ENCODE peak calls at places on chromosomes 2 and 18, in five cellular contexts. One of them, this sample, is unnamed.

GRCh38 chr2:70043252-70043875 is 43.9 kb upstream of the PCBP1 start:
- DNase-seq in pancreas: no peak
- DNase-seq in kidney: no peak
- DNase-seq in psoas muscle: no peak
- DNase-seq in suprapubic skin: peak; percentile 62
- DNase-seq in this sample: peak; percentile 63

GRCh38 chr2:230128943-230129342 is 60.2 kb upstream of the SLC16A14 start:
- DNase-seq in pancreas: no peak
- DNase-seq in kidney: no peak
- DNase-seq in psoas muscle: no peak
- DNase-seq in suprapubic skin: no peak
- DNase-seq in this sample: no peak

GRCh38 chr2:238097988-238098853 is 1.9 kb upstream of the ESPNL start:
- DNase-seq in pancreas: peak; percentile 82
- DNase-seq in kidney: peak; percentile 66
- DNase-seq in psoas muscle: peak; percentile 52
- DNase-seq in suprapubic skin: peak; percentile 74
- DNase-seq in this sample: no peak

GRCh38 chr18:59996370-59996966 is 96.7 kb downstream of the PMAIP1 start:
- DNase-seq in pancreas: no peak
- DNase-seq in kidney: no peak
- DNase-seq in psoas muscle: no peak
- DNase-seq in suprapubic skin: no peak
- DNase-seq in this sample: peak; percentile 39

GRCh38 chr18:32930695-32931301 is 158.0 kb upstream of the KLHL14 start:
- DNase-seq in pancreas: no peak
- DNase-seq in kidney: no peak
- DNase-seq in psoas muscle: no peak
- DNase-seq in suprapubic skin: no peak
- DNase-seq in this sample: no peak

GRCh38 chr18:45464619-45465018 is 150.7 kb upstream of the SLC14A2 start:
- DNase-seq in pancreas: no peak
- DNase-seq in kidney: no peak
- DNase-seq in psoas muscle: no peak
- DNase-seq in suprapubic skin: no peak
- DNase-seq in this sample: no peak

GRCh38 chr2:226652388-226652787 is 147.2 kb downstream of the IRS1 start:
- DNase-seq in pancreas: no peak
- DNase-seq in kidney: no peak
- DNase-seq in psoas muscle: no peak
- DNase-seq in suprapubic skin: no peak
- DNase-seq in this sample: no peak

GRCh38 chr18:9996104-9996503 is 82.3 kb downstream of the VAPA start:
- DNase-seq in pancreas: no peak
- DNase-seq in kidney: no peak
- DNase-seq in psoas muscle: no peak
- DNase-seq in suprapubic skin: no peak
- DNase-seq in this sample: no peak

GRCh38 chr2:67503066-67503795 is 106.1 kb downstream of the ETAA1 start:
- DNase-seq in pancreas: no peak
- DNase-seq in kidney: no peak
- DNase-seq in psoas muscle: no peak
- DNase-seq in suprapubic skin: no peak
- DNase-seq in this sample: no peak

GRCh38 chr18:9513971-9514512 is 38.7 kb downstream of the RALBP1 start:
- DNase-seq in pancreas: no peak
- DNase-seq in kidney: no peak
- DNase-seq in psoas muscle: no peak
- DNase-seq in suprapubic skin: no peak
- DNase-seq in this sample: no peak

GRCh38 chr18:23626451-23627279 is 36.0 kb downstream of the ANKRD29 start:
- DNase-seq in pancreas: no peak
- DNase-seq in kidney: no peak
- DNase-seq in psoas muscle: no peak
- DNase-seq in suprapubic skin: no peak
- DNase-seq in this sample: no peak

GRCh38 chr2:8679827-8680731 is 1.8 kb upstream of the ID2 start:
- DNase-seq in pancreas: peak; percentile 87
- DNase-seq in kidney: peak; percentile 95
- DNase-seq in psoas muscle: no peak
- DNase-seq in suprapubic skin: no peak
- DNase-seq in this sample: peak; percentile 65

GRCh38 chr2:132779206-132779605 is 109.2 kb upstream of the LYPD1 start:
- DNase-seq in pancreas: no peak
- DNase-seq in kidney: no peak
- DNase-seq in psoas muscle: no peak
- DNase-seq in suprapubic skin: no peak
- DNase-seq in this sample: no peak

GRCh38 chr2:84527137-84528129 is 11.1 kb downstream of the DNAH6 start:
- DNase-seq in pancreas: no peak
- DNase-seq in kidney: no peak
- DNase-seq in psoas muscle: no peak
- DNase-seq in suprapubic skin: no peak
- DNase-seq in this sample: no peak

GRCh38 chr2:190023860-190024259 is 38.7 kb downstream of the MSTN start:
- DNase-seq in pancreas: no peak
- DNase-seq in kidney: no peak
- DNase-seq in psoas muscle: no peak
- DNase-seq in suprapubic skin: no peak
- DNase-seq in this sample: no peak

GRCh38 chr2:231606941-231607340 is 14.3 kb downstream of the TEX44 start:
- DNase-seq in pancreas: no peak
- DNase-seq in kidney: no peak
- DNase-seq in psoas muscle: no peak
- DNase-seq in suprapubic skin: no peak
- DNase-seq in this sample: no peak

GRCh38 chr18:74505776-74506175 is 9.6 kb downstream of the CNDP2 start:
- DNase-seq in pancreas: no peak
- DNase-seq in kidney: peak; percentile 54
- DNase-seq in psoas muscle: no peak
- DNase-seq in suprapubic skin: no peak
- DNase-seq in this sample: no peak

GRCh38 chr2:71530246-71530986 is 77.1 kb downstream of the DYSF start:
- DNase-seq in pancreas: no peak
- DNase-seq in kidney: no peak
- DNase-seq in psoas muscle: no peak
- DNase-seq in suprapubic skin: no peak
- DNase-seq in this sample: no peak

GRCh38 chr2:40823465-40823864 is 371.6 kb upstream of the SLC8A1 start:
- DNase-seq in pancreas: no peak
- DNase-seq in kidney: no peak
- DNase-seq in psoas muscle: no peak
- DNase-seq in suprapubic skin: no peak
- DNase-seq in this sample: no peak

GRCh38 chr2:40827371-40827770 is 375.5 kb upstream of the SLC8A1 start:
- DNase-seq in pancreas: no peak
- DNase-seq in kidney: no peak
- DNase-seq in psoas muscle: no peak
- DNase-seq in suprapubic skin: no peak
- DNase-seq in this sample: no peak

GRCh38 chr2:40820319-40820718 is 368.4 kb upstream of the SLC8A1 start:
- DNase-seq in pancreas: no peak
- DNase-seq in kidney: no peak
- DNase-seq in psoas muscle: no peak
- DNase-seq in suprapubic skin: no peak
- DNase-seq in this sample: no peak

DNA sequence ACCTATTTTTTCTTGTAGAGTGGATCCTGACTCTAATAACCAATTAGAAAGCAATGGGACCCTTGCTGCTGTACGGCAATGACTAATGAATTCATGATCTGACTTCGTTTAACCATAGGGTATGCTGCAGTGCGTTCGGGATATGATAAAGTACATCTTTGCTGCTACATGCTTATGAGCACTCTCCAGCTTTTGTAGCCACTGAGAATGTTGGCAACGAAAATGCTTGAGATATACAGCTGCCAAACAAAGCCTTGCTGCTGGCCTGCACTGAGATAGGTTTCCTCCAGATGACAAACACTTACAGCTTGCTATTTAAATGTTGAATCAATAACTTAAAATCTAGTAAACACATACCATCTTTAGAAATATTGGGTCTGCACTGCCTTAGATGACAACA is 372.4 kb upstream of the SLC8A1 start:
- DNase-seq in pancreas: no peak
- DNase-seq in kidney: no peak
- DNase-seq in psoas muscle: no peak
- DNase-seq in suprapubic skin: no peak
- DNase-seq in this sample: no peak
- H3K27ac ChIP-seq in pancreas: no peak overlapping the region
- H3K27ac ChIP-seq in kidney: no peak overlapping the region
- H3K27ac ChIP-seq in psoas muscle: no peak overlapping the region
- H3K27ac ChIP-seq in suprapubic skin: no peak overlapping the region
- H3K27ac ChIP-seq in this sample: no peak overlapping the region

GRCh38 chr2:60519259-60519863 is 34.1 kb downstream of the BCL11A start:
- DNase-seq in pancreas: no peak
- DNase-seq in kidney: no peak
- DNase-seq in psoas muscle: no peak
- DNase-seq in suprapubic skin: no peak
- DNase-seq in this sample: no peak

GRCh38 chr2:60522462-60522861 is 31.0 kb downstream of the BCL11A start:
- DNase-seq in pancreas: no peak
- DNase-seq in kidney: no peak
- DNase-seq in psoas muscle: no peak
- DNase-seq in suprapubic skin: no peak
- DNase-seq in this sample: no peak

GRCh38 chr2:60520477-60520876 is 33.0 kb downstream of the BCL11A start:
- DNase-seq in pancreas: no peak
- DNase-seq in kidney: no peak
- DNase-seq in psoas muscle: no peak
- DNase-seq in suprapubic skin: no peak
- DNase-seq in this sample: no peak

GRCh38 chr2:60518567-60518966 is 34.9 kb downstream of the BCL11A start:
- DNase-seq in pancreas: no peak
- DNase-seq in kidney: no peak
- DNase-seq in psoas muscle: no peak
- DNase-seq in suprapubic skin: no peak
- DNase-seq in this sample: no peak

GRCh38 chr2:60520917-60521539 is 32.4 kb downstream of the BCL11A start:
- DNase-seq in pancreas: no peak
- DNase-seq in kidney: no peak
- DNase-seq in psoas muscle: no peak
- DNase-seq in suprapubic skin: no peak
- DNase-seq in this sample: no peak
- H3K4me1 ChIP-seq in pancreas: peaks cover 7% of the 10 kb centered on the region
- H3K4me1 ChIP-seq in kidney: no peaks in the 10 kb centered on the region
- H3K4me1 ChIP-seq in psoas muscle: no peaks in the 10 kb centered on the region
- H3K4me1 ChIP-seq in suprapubic skin: peaks cover 10% of the 10 kb centered on the region
- H3K4me1 ChIP-seq in this sample: no peaks in the 10 kb centered on the region

GRCh38 chr2:176088937-176089842 is 3.3 kb upstream of the HOXD13 start:
- DNase-seq in pancreas: no peak
- DNase-seq in kidney: no peak
- DNase-seq in psoas muscle: no peak
- DNase-seq in suprapubic skin: no peak
- DNase-seq in this sample: no peak

GRCh38 chr2:176085861-176086771 is 2.4 kb upstream of the EVX2 start:
- DNase-seq in pancreas: peak; percentile 67
- DNase-seq in kidney: no peak
- DNase-seq in psoas muscle: no peak
- DNase-seq in suprapubic skin: no peak
- DNase-seq in this sample: no peak

GRCh38 chr2:176089843-176090395 is 2.6 kb upstream of the HOXD13 start:
- DNase-seq in pancreas: no peak
- DNase-seq in kidney: no peak
- DNase-seq in psoas muscle: no peak
- DNase-seq in suprapubic skin: no peak
- DNase-seq in this sample: no peak

GRCh38 chr2:176087330-176088047 is 3.7 kb upstream of the EVX2 start:
- DNase-seq in pancreas: no peak
- DNase-seq in kidney: no peak
- DNase-seq in psoas muscle: no peak
- DNase-seq in suprapubic skin: no peak
- DNase-seq in this sample: no peak

GRCh38 chr2:176088048-176088936 is 4.2 kb upstream of the HOXD13 start:
- DNase-seq in pancreas: peak; percentile 87
- DNase-seq in kidney: peak; percentile 79
- DNase-seq in psoas muscle: peak; percentile 57
- DNase-seq in suprapubic skin: no peak
- DNase-seq in this sample: no peak
- TF ChIP-seq CTCF in pancreas: peak; percentile 74
- TF ChIP-seq CTCF in kidney: peak; percentile 67
- TF ChIP-seq CTCF in psoas muscle: peak; percentile 79
- TF ChIP-seq CTCF in suprapubic skin: no peak
- TF ChIP-seq CTCF in this sample: peak; percentile 47

DNA sequence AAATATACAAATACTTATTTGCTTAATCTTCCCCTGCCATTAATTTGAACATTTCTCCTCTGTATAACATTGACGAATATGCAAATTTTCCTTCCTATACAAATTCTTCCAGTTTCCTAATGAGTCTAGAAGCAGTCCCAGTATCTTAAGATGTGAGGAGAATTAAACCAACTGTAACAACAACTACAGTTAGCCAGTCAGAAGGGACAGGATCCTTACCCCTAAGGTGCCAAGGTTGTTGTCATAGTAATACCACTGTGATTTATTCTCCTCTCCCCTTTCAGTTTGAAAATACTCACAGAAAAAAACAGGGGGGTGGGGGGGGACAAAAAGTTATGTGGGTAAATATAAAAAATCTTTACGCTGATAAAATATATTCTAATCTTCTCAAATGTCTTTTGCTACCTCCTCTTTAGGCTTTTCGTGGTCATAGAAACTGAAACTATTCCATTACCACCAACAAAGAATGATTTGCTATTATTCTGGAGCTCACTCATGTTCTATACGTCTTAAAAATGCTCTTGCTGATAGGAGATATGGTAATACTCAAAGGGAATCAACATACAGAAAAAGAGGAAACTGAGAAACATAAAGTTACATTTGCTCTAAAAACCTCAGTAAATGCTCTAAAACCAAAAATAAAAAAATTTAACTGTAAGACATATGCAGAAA is 107.6 kb downstream of the MEMO1 start:
- DNase-seq in pancreas: no peak
- DNase-seq in kidney: no peak
- DNase-seq in psoas muscle: no peak
- DNase-seq in suprapubic skin: no peak
- DNase-seq in this sample: no peak
- H3K27ac ChIP-seq in pancreas: no peak overlapping the region
- H3K27ac ChIP-seq in kidney: no peak overlapping the region
- H3K27ac ChIP-seq in psoas muscle: no peak overlapping the region
- H3K27ac ChIP-seq in suprapubic skin: no peak overlapping the region
- H3K27ac ChIP-seq in this sample: no peak overlapping the region

GRCh38 chr18:55427951-55428350 is 160.0 kb downstream of the TCF4 start:
- DNase-seq in pancreas: no peak
- DNase-seq in kidney: no peak
- DNase-seq in psoas muscle: no peak
- DNase-seq in suprapubic skin: no peak
- DNase-seq in this sample: no peak
- H3K4me1 ChIP-seq in pancreas: no peaks in the 10 kb centered on the region
- H3K4me1 ChIP-seq in kidney: no peaks in the 10 kb centered on the region
- H3K4me1 ChIP-seq in psoas muscle: peaks cover 16% of the 10 kb centered on the region
- H3K4me1 ChIP-seq in suprapubic skin: peaks cover 12% of the 10 kb centered on the region
- H3K4me1 ChIP-seq in this sample: peaks cover 10% of the 10 kb centered on the region

GRCh38 chr2:12400543-12400942 is 316.2 kb upstream of the TRIB2 start:
- DNase-seq in pancreas: no peak
- DNase-seq in kidney: no peak
- DNase-seq in psoas muscle: no peak
- DNase-seq in suprapubic skin: no peak
- DNase-seq in this sample: no peak
- TF ChIP-seq CTCF in pancreas: no peak
- TF ChIP-seq CTCF in kidney: no peak
- TF ChIP-seq CTCF in psoas muscle: no peak
- TF ChIP-seq CTCF in suprapubic skin: no peak
- TF ChIP-seq CTCF in this sample: no peak